ENCODE peak calls at places on chromosomes 12 and 14, in five cellular contexts. K, D, C, A and B are unnamed samples.

GRCh38 chr14:81625343-81625742 is 91.7 kb upstream of the SEL1L start:
- DNase-seq in C (peak), D (peak), K (no peak), A (no peak), B (no peak)

GRCh38 chr14:72155379-72155993 is 223.3 kb downstream of the RGS6 start:
- DNase-seq in C (no peak), D (no peak), A (no peak), K (no peak), B (no peak)

GRCh38 chr14:95157987-95158712 is 821 bp upstream of the DICER1 start:
- DNase-seq in K (no peak), A (no peak), C (no peak), D (no peak), B (no peak)

GRCh38 chr14:91350813-91351507 is 66.7 kb downstream of the CCDC88C start:
- DNase-seq in K (no peak), D (no peak), C (peak), A (no peak), B (no peak)

GRCh38 chr12:42790761-42791151 is 201.2 kb upstream of the PRICKLE1 start:
- DNase-seq in A (peak), D (peak), C (peak), K (peak), B (no peak)

GRCh38 chr12:76303365-76303764 is 44.9 kb downstream of the BBS10 start:
- DNase-seq in A (no peak), D (peak), C (no peak), K (no peak), B (no peak)

GRCh38 chr14:102140027-102140749 is 491 bp downstream of the WDR20 start:
- DNase-seq in C (peak), D (peak), K (peak), A (peak), B (peak)

GRCh38 chr12:58148405-58148804 is 207.0 kb downstream of the ATP23 start:
- DNase-seq in K (no peak), D (peak), A (peak), C (peak), B (no peak)

GRCh38 chr12:99984271-99985128 is at the start of gene ANKS1B:
- DNase-seq in A (peak), C (peak), D (peak), K (peak), B (peak)

GRCh38 chr12:108312885-108313203 is 26.3 kb downstream of the CMKLR1 start:
- DNase-seq in K (peak), A (no peak), D (no peak), C (peak), B (peak)

GRCh38 chr14:50835280-50835679 is 4.3 kb upstream of the NIN start:
- DNase-seq in D (peak), A (peak), K (no peak), C (peak), B (no peak)

GRCh38 chr14:45085004-45085403 is 1.1 kb downstream of the PRPF39 start:
- DNase-seq in D (peak), C (peak), K (no peak), A (no peak), B (no peak)

GRCh38 chr14:50425816-50426215 is 29.1 kb upstream of the CDKL1 start:
- DNase-seq in A (peak), D (peak), C (no peak), K (no peak), B (no peak)

GRCh38 chr12:45315462-45315861 is 99.6 kb downstream of the ANO6 start:
- DNase-seq in K (no peak), D (peak), C (no peak), A (peak), B (no peak)

GRCh38 chr12:28172434-28173030 is 17.7 kb upstream of the CCDC91 start:
- DNase-seq in C (peak), D (peak), K (no peak), A (peak), B (no peak)

GRCh38 chr14:77027538-77028383 is 747 bp downstream of the IRF2BPL start:
- DNase-seq in C (peak), K (peak), D (peak), A (peak), B (peak)

GRCh38 chr12:6074394-6074793 is 50.1 kb downstream of the VWF start:
- DNase-seq in K (no peak), A (no peak), C (peak), D (no peak), B (peak)